ENCODE peak calls at places on chromosome 6, in seven cellular contexts. T is stimulated activated CD4-positive, alpha-beta T cell treated with anti-CD3 and anti-CD28 coated beads, Interleukin-4, amount 100 ng/mL, for 1 hour; Q is substantia nigra; X is activated CD4-positive, CD25-positive, alpha-beta regulatory T cell; K is prostate gland; E is HEK293T; W is T follicular helper cell. Z is an unnamed sample.

GRCh38 chr6:148502083-148502772 is 159.6 kb downstream of the SASH1 start:
- DNase-seq in T (no peak), Q (no peak), X (no peak), K (no peak), E (no peak), W (no peak), Z (no peak)

GRCh38 chr6:94362061-94362864 is 942.9 kb upstream of the EPHA7 start:
- DNase-seq in T (no peak), Q (no peak), X (no peak), K (no peak), E (no peak), W (no peak), Z (no peak)

GRCh38 chr6:108168501-108168979 is 2.7 kb downstream of the NR2E1 start:
- DNase-seq in T (no peak), Q (no peak), X (no peak), K (no peak), E (no peak), W (no peak), Z (peak)

GRCh38 chr6:57158658-57159057 is 13.5 kb upstream of the BAG2 start:
- DNase-seq in T (no peak), Q (no peak), X (no peak), K (no peak), E (no peak), W (no peak), Z (no peak)

GRCh38 chr6:139605350-139605749 is 230.9 kb upstream of the CITED2 start:
- DNase-seq in T (no peak), Q (no peak), X (no peak), K (no peak), E (no peak), W (no peak), Z (no peak)

GRCh38 chr6:32662836-32663235 is 3.6 kb downstream of the HLA-DQB1 start:
- DNase-seq in T (no peak), Q (no peak), X (no peak), K (no peak), E (no peak), W (no peak), Z (no peak)

GRCh38 chr6:37049990-37050853 is 44.8 kb downstream of the FGD2 start:
- DNase-seq in T (peak), Q (peak), X (peak), K (no peak), E (no peak), W (peak), Z (no peak)

GRCh38 chr6:155219858-155220301 is 43.9 kb upstream of the CLDN20 start:
- DNase-seq in T (no peak), Q (peak), X (no peak), K (peak), E (no peak), W (no peak), Z (no peak)

GRCh38 chr6:75855047-75855446 is 106.0 kb downstream of the MYO6 start:
- DNase-seq in T (no peak), Q (peak), X (no peak), K (peak), E (peak), W (no peak), Z (peak)

GRCh38 chr6:123803862-123804681 is at the start of gene NKAIN2:
- DNase-seq in T (no peak), Q (peak), X (no peak), K (no peak), E (peak), W (no peak), Z (peak)

GRCh38 chr6:64012351-64013060 is 376.9 kb downstream of the PHF3 start:
- DNase-seq in T (no peak), Q (peak), X (no peak), K (no peak), E (peak), W (no peak), Z (no peak)

GRCh38 chr6:55868910-55869479 is 6.4 kb downstream of the BMP5 start:
- DNase-seq in T (no peak), Q (no peak), X (no peak), K (peak), E (peak), W (no peak), Z (peak)

GRCh38 chr6:135521431-135521830 is 23.9 kb upstream of the AHI1 start:
- DNase-seq in T (no peak), Q (no peak), X (no peak), K (no peak), E (no peak), W (no peak), Z (no peak)

GRCh38 chr6:6737666-6738065 is 149.1 kb downstream of the LY86 start:
- DNase-seq in T (no peak), Q (no peak), X (no peak), K (no peak), E (no peak), W (no peak), Z (no peak)

GRCh38 chr6:126377594-126378153 is 37.8 kb downstream of the CENPW start:
- DNase-seq in T (no peak), Q (no peak), X (no peak), K (no peak), E (no peak), W (no peak), Z (no peak)

GRCh38 chr6:67818322-67818721 is 816.8 kb upstream of the ADGRB3 start:
- DNase-seq in T (no peak), Q (no peak), X (no peak), K (no peak), E (no peak), W (no peak), Z (no peak)

GRCh38 chr6:75751443-75751842 is 2.4 kb downstream of the MYO6 start:
- DNase-seq in T (no peak), Q (no peak), X (no peak), K (no peak), E (no peak), W (no peak), Z (no peak)

GRCh38 chr6:108559884-108560462 is 744 bp upstream of the FOXO3 start:
- DNase-seq in T (peak), Q (peak), X (no peak), K (peak), E (peak), W (no peak), Z (peak)

GRCh38 chr6:30914854-30915590 is 984 bp downstream of the VARS2 start:
- DNase-seq in T (no peak), Q (no peak), X (no peak), K (no peak), E (no peak), W (no peak), Z (no peak)

GRCh38 chr6:148954934-148955915 is 208.4 kb downstream of the UST start:
- DNase-seq in T (no peak), Q (no peak), X (no peak), K (no peak), E (no peak), W (no peak), Z (no peak)

GRCh38 chr6:12851123-12851695 is 134.6 kb downstream of the PHACTR1 start:
- DNase-seq in T (no peak), Q (no peak), X (no peak), K (no peak), E (no peak), W (no peak), Z (no peak)

GRCh38 chr6:8335371-8335770 is 100.0 kb downstream of the SLC35B3 start:
- DNase-seq in T (no peak), Q (no peak), X (no peak), K (no peak), E (no peak), W (no peak), Z (peak)

GRCh38 chr6:10215711-10216110 is 199.2 kb downstream of the TFAP2A start:
- DNase-seq in T (no peak), Q (no peak), X (no peak), K (no peak), E (no peak), W (no peak), Z (no peak)

GRCh38 chr6:159726196-159726917 is 949 bp upstream of the WTAP start:
- DNase-seq in T (no peak), Q (no peak), X (no peak), K (no peak), E (no peak), W (no peak), Z (no peak)

GRCh38 chr6:137811121-137811911 is 55.7 kb upstream of the TNFAIP3 start:
- DNase-seq in T (peak), Q (no peak), X (peak), K (peak), E (peak), W (peak), Z (no peak)

GRCh38 chr6:169490830-169491229 is 211.0 kb downstream of the WDR27 start:
- DNase-seq in T (no peak), Q (no peak), X (no peak), K (no peak), E (no peak), W (no peak), Z (no peak)

GRCh38 chr6:25312703-25313102 is 33.5 kb downstream of the CARMIL1 start:
- DNase-seq in T (no peak), Q (no peak), X (no peak), K (no peak), E (no peak), W (no peak), Z (no peak)

GRCh38 chr6:14178083-14178445 is 60.5 kb downstream of the CD83 start:
- DNase-seq in T (no peak), Q (no peak), X (no peak), K (no peak), E (no peak), W (no peak), Z (no peak)

GRCh38 chr6:144284474-144284752 is 722 bp upstream of the UTRN start:
- DNase-seq in T (no peak), Q (no peak), X (no peak), K (no peak), E (no peak), W (no peak), Z (no peak)

GRCh38 chr6:111534366-111534765 is 51.3 kb upstream of the REV3L start:
- DNase-seq in T (no peak), Q (peak), X (no peak), K (peak), E (no peak), W (no peak), Z (peak)

GRCh38 chr6:139965393-139965792 is 590.9 kb upstream of the CITED2 start:
- DNase-seq in T (no peak), Q (no peak), X (no peak), K (no peak), E (no peak), W (no peak), Z (no peak)

GRCh38 chr6:63806573-63806913 is 170.9 kb downstream of the PHF3 start:
- DNase-seq in T (no peak), Q (no peak), X (no peak), K (peak), E (no peak), W (no peak), Z (no peak)

GRCh38 chr6:157236040-157236725 is 87.1 kb downstream of the TMEM242 start:
- DNase-seq in T (peak), Q (no peak), X (no peak), K (no peak), E (no peak), W (no peak), Z (no peak)

GRCh38 chr6:18491303-18492090 is 104.3 kb downstream of the RNF144B start:
- DNase-seq in T (no peak), Q (no peak), X (no peak), K (peak), E (no peak), W (no peak), Z (peak)

GRCh38 chr6:151675746-151676459 is 131.6 kb upstream of the ESR1 start:
- DNase-seq in T (peak), Q (peak), X (peak), K (no peak), E (peak), W (peak), Z (peak)

GRCh38 chr6:129923520-129923919 is 62.4 kb upstream of the TMEM244 start:
- DNase-seq in T (no peak), Q (no peak), X (no peak), K (no peak), E (no peak), W (no peak), Z (no peak)

GRCh38 chr6:119637768-119638167 is 288.2 kb upstream of the MAN1A1 start:
- DNase-seq in T (no peak), Q (no peak), X (no peak), K (no peak), E (no peak), W (no peak), Z (no peak)